ENCODE peak calls at places on chromosomes 13 and 19, in seven cellular contexts. Y is EL, T is kidney tubule cell, C is T follicular helper cell, U is mucosa of descending colon, G is hepatocyte, Q is RPMI7951. W is an unnamed sample.

GRCh38 chr13:30346159-30346788 is 38.9 kb upstream of the KATNAL1 start:
- DNase-seq in Y (no peak), T (no peak), C (peak; percentile 19), U (peak; percentile 81), G (no peak), Q (no peak), W (peak; percentile 32)

GRCh38 chr19:35395762-35396199 is 24.9 kb downstream of the GPR42 start:
- DNase-seq in Y (no peak), T (no peak), C (no peak), U (no peak), G (peak; percentile 67), Q (peak; percentile 48), W (no peak)

GRCh38 chr13:72820898-72821279 is 39.0 kb downstream of the PIBF1 start:
- DNase-seq in Y (no peak), T (no peak), C (no peak), U (no peak), G (no peak), Q (no peak), W (no peak)

GRCh38 chr19:45428385-45429231 is 4.9 kb upstream of the ERCC1 start:
- DNase-seq in Y (peak; percentile 52), T (peak; percentile 38), C (no peak), U (no peak), G (peak; percentile 81), Q (peak; percentile 79), W (peak; percentile 44)

GRCh38 chr13:33352023-33352422 is 66.5 kb upstream of the STARD13 start:
- DNase-seq in Y (no peak), T (no peak), C (no peak), U (no peak), G (peak; percentile 19), Q (no peak), W (no peak)

GRCh38 chr13:102395174-102395573 is 6.7 kb downstream of the FGF14 start:
- DNase-seq in Y (no peak), T (no peak), C (no peak), U (no peak), G (no peak), Q (no peak), W (no peak)

GRCh38 chr13:27349458-27349857 is 75.0 kb upstream of the GTF3A start:
- DNase-seq in Y (peak; percentile 4), T (no peak), C (no peak), U (no peak), G (no peak), Q (peak; percentile 35), W (no peak)

GRCh38 chr13:94660695-94661324 is 51.5 kb downstream of the SOX21 start:
- DNase-seq in Y (peak; percentile 28), T (no peak), C (no peak), U (no peak), G (no peak), Q (no peak), W (no peak)

GRCh38 chr19:15223649-15224371 is 8.4 kb downstream of the EPHX3 start:
- DNase-seq in Y (no peak), T (no peak), C (no peak), U (no peak), G (no peak), Q (peak; percentile 25), W (no peak)

GRCh38 chr13:50309872-50310594 is 294.8 kb downstream of the KCNRG start:
- DNase-seq in Y (no peak), T (no peak), C (no peak), U (no peak), G (peak; percentile 8), Q (no peak), W (no peak)

GRCh38 chr13:108156749-108157148 is 58.6 kb downstream of the LIG4 start:
- DNase-seq in Y (no peak), T (no peak), C (no peak), U (no peak), G (no peak), Q (no peak), W (no peak)

GRCh38 chr13:99709134-99709533 is 207.9 kb downstream of the TM9SF2 start:
- DNase-seq in Y (no peak), T (no peak), C (no peak), U (no peak), G (no peak), Q (no peak), W (no peak)

GRCh38 chr19:8302357-8302691 is 5.8 kb downstream of the CD320 start:
- DNase-seq in Y (no peak), T (no peak), C (no peak), U (peak; percentile 52), G (no peak), Q (no peak), W (no peak)

GRCh38 chr19:13103961-13104847 is 1.5 kb upstream of the LYL1 start:
- DNase-seq in Y (no peak), T (no peak), C (no peak), U (peak; percentile 92), G (no peak), Q (no peak), W (peak; percentile 80)

GRCh38 chr13:102839462-102839861 is 6.4 kb upstream of the ERCC5 start:
- DNase-seq in Y (no peak), T (peak; percentile 2), C (no peak), U (no peak), G (no peak), Q (no peak), W (no peak)